ENCODE peak calls at places on chromosomes 13 and 19, in five cellular contexts. One of them, this sample, is unnamed.

GRCh38 chr13:51999525-51999924 is 11.7 kb downstream of the ATP7B start:
- DNase-seq in endothelial cell of umbilical vein: no peak
- DNase-seq in ELF-1: peak; percentile 25
- DNase-seq in activated CD8-positive, alpha-beta T cell treated with anti-CD3 and anti-CD28 coated beads for 36 hours: no peak
- DNase-seq in ovary: no peak
- DNase-seq in this sample: no peak

GRCh38 chr13:106533940-106534843 is 1.3 kb downstream of the EFNB2 start:
- DNase-seq in endothelial cell of umbilical vein: peak; percentile 67
- DNase-seq in ELF-1: peak; percentile 65
- DNase-seq in activated CD8-positive, alpha-beta T cell treated with anti-CD3 and anti-CD28 coated beads for 36 hours: peak; percentile 24
- DNase-seq in ovary: peak; percentile 59
- DNase-seq in this sample: peak; percentile 50

GRCh38 chr19:56839665-56840451 is 668 bp downstream of the PEG3 start:
- DNase-seq in endothelial cell of umbilical vein: peak; percentile 2
- DNase-seq in ELF-1: no peak
- DNase-seq in activated CD8-positive, alpha-beta T cell treated with anti-CD3 and anti-CD28 coated beads for 36 hours: peak; percentile 35
- DNase-seq in ovary: peak; percentile 90
- DNase-seq in this sample: peak; percentile 30

GRCh38 chr13:113981201-113981605 is 7.3 kb upstream of the C13orf46 start:
- DNase-seq in endothelial cell of umbilical vein: no peak
- DNase-seq in ELF-1: no peak
- DNase-seq in activated CD8-positive, alpha-beta T cell treated with anti-CD3 and anti-CD28 coated beads for 36 hours: no peak
- DNase-seq in ovary: no peak
- DNase-seq in this sample: no peak

GRCh38 chr19:5952193-5953033 is 25.5 kb downstream of the RANBP3 start:
- DNase-seq in endothelial cell of umbilical vein: no peak
- DNase-seq in ELF-1: no peak
- DNase-seq in activated CD8-positive, alpha-beta T cell treated with anti-CD3 and anti-CD28 coated beads for 36 hours: no peak
- DNase-seq in ovary: no peak
- DNase-seq in this sample: no peak

GRCh38 chr19:2255112-2255845 is 938 bp downstream of the JSRP1 start:
- DNase-seq in endothelial cell of umbilical vein: no peak
- DNase-seq in ELF-1: no peak
- DNase-seq in activated CD8-positive, alpha-beta T cell treated with anti-CD3 and anti-CD28 coated beads for 36 hours: no peak
- DNase-seq in ovary: no peak
- DNase-seq in this sample: no peak

GRCh38 chr19:49746206-49746958 is 16.7 kb downstream of the TSKS start:
- DNase-seq in endothelial cell of umbilical vein: peak; percentile 70
- DNase-seq in ELF-1: peak; percentile 99
- DNase-seq in activated CD8-positive, alpha-beta T cell treated with anti-CD3 and anti-CD28 coated beads for 36 hours: peak; percentile 80
- DNase-seq in ovary: peak; percentile 74
- DNase-seq in this sample: peak; percentile 50

GRCh38 chr19:1027020-1027952 is 878 bp downstream of the CNN2 start:
- DNase-seq in endothelial cell of umbilical vein: peak; percentile 24
- DNase-seq in ELF-1: peak; percentile 56
- DNase-seq in activated CD8-positive, alpha-beta T cell treated with anti-CD3 and anti-CD28 coated beads for 36 hours: peak; percentile 67
- DNase-seq in ovary: no peak
- DNase-seq in this sample: no peak

GRCh38 chr13:75724742-75725504 is 88.8 kb downstream of the LMO7 start:
- DNase-seq in endothelial cell of umbilical vein: peak; percentile 80
- DNase-seq in ELF-1: no peak
- DNase-seq in activated CD8-positive, alpha-beta T cell treated with anti-CD3 and anti-CD28 coated beads for 36 hours: no peak
- DNase-seq in ovary: no peak
- DNase-seq in this sample: no peak

GRCh38 chr19:30924670-30925069 is 424.6 kb downstream of the TSHZ3 start:
- DNase-seq in endothelial cell of umbilical vein: no peak
- DNase-seq in ELF-1: no peak
- DNase-seq in activated CD8-positive, alpha-beta T cell treated with anti-CD3 and anti-CD28 coated beads for 36 hours: no peak
- DNase-seq in ovary: peak; percentile 36
- DNase-seq in this sample: no peak

GRCh38 chr19:45166723-45167252 is 6.0 kb upstream of the NKPD1 start:
- DNase-seq in endothelial cell of umbilical vein: no peak
- DNase-seq in ELF-1: peak; percentile 74
- DNase-seq in activated CD8-positive, alpha-beta T cell treated with anti-CD3 and anti-CD28 coated beads for 36 hours: no peak
- DNase-seq in ovary: no peak
- DNase-seq in this sample: no peak

GRCh38 chr13:33367931-33368330 is 82.4 kb upstream of the STARD13 start:
- DNase-seq in endothelial cell of umbilical vein: peak; percentile 15
- DNase-seq in ELF-1: no peak
- DNase-seq in activated CD8-positive, alpha-beta T cell treated with anti-CD3 and anti-CD28 coated beads for 36 hours: peak; percentile 15
- DNase-seq in ovary: no peak
- DNase-seq in this sample: peak; percentile 5

GRCh38 chr13:91647361-91647970 is 249.0 kb downstream of the GPC5 start:
- DNase-seq in endothelial cell of umbilical vein: no peak
- DNase-seq in ELF-1: peak; percentile 69
- DNase-seq in activated CD8-positive, alpha-beta T cell treated with anti-CD3 and anti-CD28 coated beads for 36 hours: peak; percentile 3
- DNase-seq in ovary: no peak
- DNase-seq in this sample: no peak

GRCh38 chr19:6800991-6801396 is 28.5 kb downstream of the VAV1 start:
- DNase-seq in endothelial cell of umbilical vein: peak; percentile 15
- DNase-seq in ELF-1: peak; percentile 9
- DNase-seq in activated CD8-positive, alpha-beta T cell treated with anti-CD3 and anti-CD28 coated beads for 36 hours: peak; percentile 38
- DNase-seq in ovary: no peak
- DNase-seq in this sample: peak; percentile 53

GRCh38 chr13:33610471-33611015 is 207.4 kb upstream of the RFC3 start:
- DNase-seq in endothelial cell of umbilical vein: no peak
- DNase-seq in ELF-1: peak; percentile 43
- DNase-seq in activated CD8-positive, alpha-beta T cell treated with anti-CD3 and anti-CD28 coated beads for 36 hours: peak; percentile 73
- DNase-seq in ovary: peak; percentile 24
- DNase-seq in this sample: peak; percentile 83

GRCh38 chr13:101303512-101303911 is 112.8 kb downstream of the NALCN start:
- DNase-seq in endothelial cell of umbilical vein: no peak
- DNase-seq in ELF-1: no peak
- DNase-seq in activated CD8-positive, alpha-beta T cell treated with anti-CD3 and anti-CD28 coated beads for 36 hours: no peak
- DNase-seq in ovary: no peak
- DNase-seq in this sample: no peak

GRCh38 chr13:49814551-49815270 is 22.2 kb upstream of the KPNA3 start:
- DNase-seq in endothelial cell of umbilical vein: no peak
- DNase-seq in ELF-1: no peak
- DNase-seq in activated CD8-positive, alpha-beta T cell treated with anti-CD3 and anti-CD28 coated beads for 36 hours: no peak
- DNase-seq in ovary: no peak
- DNase-seq in this sample: no peak

GRCh38 chr19:4597975-4598671 is 38.6 kb upstream of the SEMA6B start:
- DNase-seq in endothelial cell of umbilical vein: no peak
- DNase-seq in ELF-1: peak; percentile 52
- DNase-seq in activated CD8-positive, alpha-beta T cell treated with anti-CD3 and anti-CD28 coated beads for 36 hours: peak; percentile 72
- DNase-seq in ovary: no peak
- DNase-seq in this sample: peak; percentile 67

GRCh38 chr13:114090476-114090875 is 41.9 kb downstream of the RASA3 start:
- DNase-seq in endothelial cell of umbilical vein: no peak
- DNase-seq in ELF-1: peak; percentile 29
- DNase-seq in activated CD8-positive, alpha-beta T cell treated with anti-CD3 and anti-CD28 coated beads for 36 hours: no peak
- DNase-seq in ovary: peak; percentile 10
- DNase-seq in this sample: no peak

GRCh38 chr13:100508391-100508790 is 80.2 kb downstream of the GGACT start:
- DNase-seq in endothelial cell of umbilical vein: no peak
- DNase-seq in ELF-1: no peak
- DNase-seq in activated CD8-positive, alpha-beta T cell treated with anti-CD3 and anti-CD28 coated beads for 36 hours: no peak
- DNase-seq in ovary: no peak
- DNase-seq in this sample: no peak

GRCh38 chr19:13823901-13824300 is 28.7 kb downstream of the ZSWIM4 start:
- DNase-seq in endothelial cell of umbilical vein: no peak
- DNase-seq in ELF-1: no peak
- DNase-seq in activated CD8-positive, alpha-beta T cell treated with anti-CD3 and anti-CD28 coated beads for 36 hours: no peak
- DNase-seq in ovary: no peak
- DNase-seq in this sample: no peak

GRCh38 chr13:25733061-25733491 is 318.7 kb downstream of the SHISA2 start:
- DNase-seq in endothelial cell of umbilical vein: no peak
- DNase-seq in ELF-1: no peak
- DNase-seq in activated CD8-positive, alpha-beta T cell treated with anti-CD3 and anti-CD28 coated beads for 36 hours: no peak
- DNase-seq in ovary: no peak
- DNase-seq in this sample: no peak

GRCh38 chr19:48424694-48425219 is 21.0 kb upstream of the GRWD1 start:
- DNase-seq in endothelial cell of umbilical vein: peak; percentile 88
- DNase-seq in ELF-1: peak; percentile 77
- DNase-seq in activated CD8-positive, alpha-beta T cell treated with anti-CD3 and anti-CD28 coated beads for 36 hours: peak; percentile 35
- DNase-seq in ovary: peak; percentile 24
- DNase-seq in this sample: no peak

GRCh38 chr13:101424381-101425155 is 8.3 kb upstream of the NALCN start:
- DNase-seq in endothelial cell of umbilical vein: peak; percentile 29
- DNase-seq in ELF-1: no peak
- DNase-seq in activated CD8-positive, alpha-beta T cell treated with anti-CD3 and anti-CD28 coated beads for 36 hours: no peak
- DNase-seq in ovary: no peak
- DNase-seq in this sample: no peak

GRCh38 chr13:41085961-41086360 is 24.7 kb downstream of the WBP4 start:
- DNase-seq in endothelial cell of umbilical vein: no peak
- DNase-seq in ELF-1: peak; percentile 90
- DNase-seq in activated CD8-positive, alpha-beta T cell treated with anti-CD3 and anti-CD28 coated beads for 36 hours: no peak
- DNase-seq in ovary: no peak
- DNase-seq in this sample: no peak

GRCh38 chr13:26335158-26335557 is 81.2 kb downstream of the CDK8 start:
- DNase-seq in endothelial cell of umbilical vein: no peak
- DNase-seq in ELF-1: no peak
- DNase-seq in activated CD8-positive, alpha-beta T cell treated with anti-CD3 and anti-CD28 coated beads for 36 hours: no peak
- DNase-seq in ovary: no peak
- DNase-seq in this sample: no peak

GRCh38 chr13:74987124-74987690 is 494.8 kb downstream of the TBC1D4 start:
- DNase-seq in endothelial cell of umbilical vein: no peak
- DNase-seq in ELF-1: no peak
- DNase-seq in activated CD8-positive, alpha-beta T cell treated with anti-CD3 and anti-CD28 coated beads for 36 hours: no peak
- DNase-seq in ovary: no peak
- DNase-seq in this sample: peak; percentile 2